ENCODE peak calls at places on chromosome 20, in ten cellular contexts. One of them, this sample, is unnamed. For H3K27me3 and H3K9me3, the result is how much of the 10 kb centered on the place peaks cover.

GRCh38 chr20:51924509-51924908 is 122.2 kb upstream of the SALL4 start:
- DNase-seq in cardiac muscle cell: no peak
- DNase-seq in left lung: no peak
- DNase-seq in K562: no peak
- DNase-seq in PC-3: no peak
- DNase-seq in GM12878: no peak
- DNase-seq in psoas muscle: no peak
- DNase-seq in pancreas: no peak
- DNase-seq in hepatocyte: no peak
- DNase-seq in heart right ventricle: no peak
- DNase-seq in this sample: no peak

GRCh38 chr20:11682285-11682684 is 235.4 kb upstream of the BTBD3 start:
- DNase-seq in K562: no peak
- DNase-seq in cardiac muscle cell: no peak
- DNase-seq in left lung: no peak
- DNase-seq in PC-3: no peak
- DNase-seq in hepatocyte: no peak
- DNase-seq in GM12878: no peak
- DNase-seq in heart right ventricle: no peak
- DNase-seq in psoas muscle: no peak
- DNase-seq in pancreas: no peak
- DNase-seq in this sample: no peak

GRCh38 chr20:10131612-10132345 is 86.9 kb upstream of the SNAP25 start:
- DNase-seq in GM12878: no peak
- DNase-seq in hepatocyte: peak
- DNase-seq in K562: no peak
- DNase-seq in psoas muscle: peak
- DNase-seq in heart right ventricle: peak
- DNase-seq in PC-3: peak
- DNase-seq in cardiac muscle cell: peak
- DNase-seq in pancreas: peak
- DNase-seq in left lung: no peak
- DNase-seq in this sample: peak

GRCh38 chr20:50636601-50637539 is 54.5 kb downstream of the RIPOR3 start:
- DNase-seq in cardiac muscle cell: peak
- DNase-seq in psoas muscle: no peak
- DNase-seq in left lung: no peak
- DNase-seq in PC-3: no peak
- DNase-seq in pancreas: no peak
- DNase-seq in hepatocyte: peak
- DNase-seq in K562: peak
- DNase-seq in GM12878: no peak
- DNase-seq in heart right ventricle: no peak
- DNase-seq in this sample: peak

GRCh38 chr20:52033313-52033712 is 158.3 kb downstream of the ZFP64 start:
- DNase-seq in psoas muscle: no peak
- DNase-seq in cardiac muscle cell: no peak
- DNase-seq in heart right ventricle: no peak
- DNase-seq in GM12878: no peak
- DNase-seq in pancreas: no peak
- DNase-seq in hepatocyte: peak
- DNase-seq in left lung: no peak
- DNase-seq in K562: no peak
- DNase-seq in PC-3: no peak
- DNase-seq in this sample: no peak

GRCh38 chr20:38890497-38890818 is 35.8 kb upstream of the FAM83D start:
- DNase-seq in psoas muscle: no peak
- DNase-seq in cardiac muscle cell: no peak
- DNase-seq in GM12878: no peak
- DNase-seq in heart right ventricle: no peak
- DNase-seq in PC-3: peak
- DNase-seq in hepatocyte: no peak
- DNase-seq in K562: no peak
- DNase-seq in left lung: no peak
- DNase-seq in pancreas: no peak
- DNase-seq in this sample: no peak

GRCh38 chr20:34369265-34369664 is 6.2 kb downstream of the ITCH start:
- DNase-seq in GM12878: no peak
- DNase-seq in pancreas: no peak
- DNase-seq in left lung: no peak
- DNase-seq in PC-3: peak
- DNase-seq in hepatocyte: no peak
- DNase-seq in K562: no peak
- DNase-seq in cardiac muscle cell: no peak
- DNase-seq in psoas muscle: no peak
- DNase-seq in heart right ventricle: no peak
- DNase-seq in this sample: no peak

GRCh38 chr20:36298061-36298460 is 8.1 kb upstream of the DLGAP4 start:
- DNase-seq in GM12878: no peak
- DNase-seq in PC-3: no peak
- DNase-seq in heart right ventricle: no peak
- DNase-seq in left lung: no peak
- DNase-seq in hepatocyte: no peak
- DNase-seq in K562: no peak
- DNase-seq in cardiac muscle cell: no peak
- DNase-seq in pancreas: no peak
- DNase-seq in psoas muscle: no peak
- DNase-seq in this sample: no peak

GRCh38 chr20:9739991-9740390 is 98.9 kb downstream of the PAK5 start:
- DNase-seq in pancreas: no peak
- DNase-seq in psoas muscle: no peak
- DNase-seq in cardiac muscle cell: no peak
- DNase-seq in PC-3: no peak
- DNase-seq in hepatocyte: no peak
- DNase-seq in K562: no peak
- DNase-seq in GM12878: no peak
- DNase-seq in left lung: no peak
- DNase-seq in heart right ventricle: no peak
- DNase-seq in this sample: no peak

GRCh38 chr20:44792794-44793193 is 17.6 kb downstream of the RIMS4 start:
- DNase-seq in psoas muscle: no peak
- DNase-seq in hepatocyte: no peak
- DNase-seq in K562: no peak
- DNase-seq in PC-3: no peak
- DNase-seq in cardiac muscle cell: no peak
- DNase-seq in left lung: no peak
- DNase-seq in GM12878: no peak
- DNase-seq in pancreas: no peak
- DNase-seq in heart right ventricle: no peak
- DNase-seq in this sample: no peak

GRCh38 chr20:14883324-14883723 is 545.9 kb upstream of the FLRT3 start:
- DNase-seq in pancreas: no peak
- DNase-seq in hepatocyte: no peak
- DNase-seq in psoas muscle: no peak
- DNase-seq in GM12878: no peak
- DNase-seq in heart right ventricle: no peak
- DNase-seq in left lung: no peak
- DNase-seq in K562: no peak
- DNase-seq in cardiac muscle cell: no peak
- DNase-seq in PC-3: peak
- DNase-seq in this sample: no peak

GRCh38 chr20:23624307-23624706 is 13.4 kb downstream of the CST3 start:
- DNase-seq in pancreas: no peak
- DNase-seq in hepatocyte: peak
- DNase-seq in cardiac muscle cell: no peak
- DNase-seq in GM12878: no peak
- DNase-seq in K562: no peak
- DNase-seq in PC-3: no peak
- DNase-seq in left lung: no peak
- DNase-seq in heart right ventricle: no peak
- DNase-seq in psoas muscle: no peak
- DNase-seq in this sample: no peak

GRCh38 chr20:50223321-50223995 is 32.8 kb downstream of the CEBPB start:
- DNase-seq in left lung: no peak
- DNase-seq in hepatocyte: no peak
- DNase-seq in heart right ventricle: no peak
- DNase-seq in PC-3: no peak
- DNase-seq in cardiac muscle cell: no peak
- DNase-seq in psoas muscle: no peak
- DNase-seq in K562: no peak
- DNase-seq in pancreas: no peak
- DNase-seq in GM12878: no peak
- DNase-seq in this sample: no peak

GRCh38 chr20:13221313-13221672 is 219 bp downstream of the ISM1 start:
- DNase-seq in PC-3: no peak
- DNase-seq in pancreas: no peak
- DNase-seq in K562: no peak
- DNase-seq in psoas muscle: peak
- DNase-seq in hepatocyte: no peak
- DNase-seq in heart right ventricle: no peak
- DNase-seq in GM12878: no peak
- DNase-seq in cardiac muscle cell: no peak
- DNase-seq in left lung: no peak
- DNase-seq in this sample: no peak

GRCh38 chr20:56953055-56953586 is 313.3 kb downstream of the BMP7 start:
- DNase-seq in cardiac muscle cell: no peak
- DNase-seq in hepatocyte: no peak
- DNase-seq in PC-3: no peak
- DNase-seq in psoas muscle: no peak
- DNase-seq in K562: no peak
- DNase-seq in GM12878: no peak
- DNase-seq in heart right ventricle: no peak
- DNase-seq in left lung: no peak
- DNase-seq in pancreas: no peak
- DNase-seq in this sample: no peak

GRCh38 chr20:56955673-56956072 is 310.8 kb downstream of the BMP7 start:
- DNase-seq in pancreas: no peak
- DNase-seq in K562: no peak
- DNase-seq in heart right ventricle: no peak
- DNase-seq in psoas muscle: no peak
- DNase-seq in GM12878: no peak
- DNase-seq in cardiac muscle cell: no peak
- DNase-seq in left lung: no peak
- DNase-seq in hepatocyte: no peak
- DNase-seq in PC-3: no peak
- DNase-seq in this sample: no peak

GRCh38 chr20:56952258-56952929 is 314.0 kb downstream of the BMP7 start:
- DNase-seq in heart right ventricle: no peak
- DNase-seq in PC-3: no peak
- DNase-seq in cardiac muscle cell: no peak
- DNase-seq in K562: no peak
- DNase-seq in left lung: no peak
- DNase-seq in GM12878: no peak
- DNase-seq in hepatocyte: no peak
- DNase-seq in pancreas: no peak
- DNase-seq in psoas muscle: no peak
- DNase-seq in this sample: no peak

GRCh38 chr20:56957737-56958553 is 308.5 kb downstream of the BMP7 start:
- DNase-seq in cardiac muscle cell: peak
- DNase-seq in psoas muscle: no peak
- DNase-seq in left lung: no peak
- DNase-seq in pancreas: no peak
- DNase-seq in hepatocyte: peak
- DNase-seq in GM12878: no peak
- DNase-seq in PC-3: no peak
- DNase-seq in heart right ventricle: no peak
- DNase-seq in K562: no peak
- DNase-seq in this sample: no peak

GRCh38 chr20:56956536-56956935 is 309.9 kb downstream of the BMP7 start:
- DNase-seq in cardiac muscle cell: no peak
- DNase-seq in left lung: no peak
- DNase-seq in K562: no peak
- DNase-seq in GM12878: no peak
- DNase-seq in PC-3: peak
- DNase-seq in pancreas: no peak
- DNase-seq in psoas muscle: no peak
- DNase-seq in heart right ventricle: no peak
- DNase-seq in hepatocyte: no peak
- DNase-seq in this sample: no peak
- H3K27me3 ChIP-seq in cardiac muscle cell: under half
- H3K27me3 ChIP-seq in left lung: under half
- H3K27me3 ChIP-seq in K562: half or more
- H3K27me3 ChIP-seq in GM12878: under half
- H3K27me3 ChIP-seq in PC-3: under half
- H3K27me3 ChIP-seq in pancreas: under half
- H3K27me3 ChIP-seq in psoas muscle: under half
- H3K27me3 ChIP-seq in heart right ventricle: half or more
- H3K27me3 ChIP-seq in hepatocyte: under half
- H3K27me3 ChIP-seq in this sample: under half

DNA sequence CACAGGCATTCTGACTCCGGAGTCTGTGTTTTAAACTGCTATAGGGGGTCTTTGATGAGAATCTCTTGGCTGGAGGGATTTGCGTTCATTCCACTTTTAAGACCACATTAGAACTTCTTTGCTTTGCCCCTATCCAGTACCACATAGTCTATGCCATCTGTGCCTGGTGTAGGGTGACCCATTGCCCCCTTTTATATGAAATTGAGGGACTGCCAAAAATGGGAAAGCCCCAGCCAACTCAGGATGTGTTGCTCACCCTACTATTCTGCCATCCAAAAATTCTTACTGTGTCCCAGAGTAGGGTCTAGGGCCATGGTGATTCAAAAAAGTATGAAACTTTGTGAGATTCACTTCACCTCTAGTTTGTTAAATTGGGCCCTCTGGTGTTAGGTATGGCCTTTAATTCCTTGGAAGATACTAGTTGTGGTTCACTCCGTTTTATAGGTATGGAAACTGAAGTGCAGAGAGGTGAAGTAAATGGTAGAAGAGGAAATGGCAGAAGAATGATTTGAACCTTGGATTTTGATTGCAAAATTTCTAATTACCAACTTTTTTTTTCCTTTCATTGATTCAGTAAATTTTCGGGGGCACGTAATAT is 1.4 kb downstream of the PFDN4 start:
- DNase-seq in cardiac muscle cell: no peak
- DNase-seq in GM12878: no peak
- DNase-seq in pancreas: no peak
- DNase-seq in left lung: no peak
- DNase-seq in PC-3: no peak
- DNase-seq in psoas muscle: no peak
- DNase-seq in K562: no peak
- DNase-seq in hepatocyte: no peak
- DNase-seq in heart right ventricle: no peak
- DNase-seq in this sample: peak
- H3K4me3 ChIP-seq in cardiac muscle cell: peak
- H3K4me3 ChIP-seq in GM12878: peak
- H3K4me3 ChIP-seq in pancreas: peak
- H3K4me3 ChIP-seq in left lung: peak
- H3K4me3 ChIP-seq in PC-3: peak
- H3K4me3 ChIP-seq in psoas muscle: peak
- H3K4me3 ChIP-seq in K562: peak
- H3K4me3 ChIP-seq in hepatocyte: peak
- H3K4me3 ChIP-seq in heart right ventricle: peak
- H3K4me3 ChIP-seq in this sample: peak

GRCh38 chr20:31355981-31356380 is 12.4 kb upstream of the DEFB118 start:
- DNase-seq in hepatocyte: no peak
- DNase-seq in cardiac muscle cell: no peak
- DNase-seq in pancreas: no peak
- DNase-seq in PC-3: peak
- DNase-seq in heart right ventricle: no peak
- DNase-seq in GM12878: no peak
- DNase-seq in psoas muscle: no peak
- DNase-seq in left lung: no peak
- DNase-seq in K562: no peak
- DNase-seq in this sample: peak
- H3K9me3 ChIP-seq in hepatocyte: under half
- H3K9me3 ChIP-seq in cardiac muscle cell: under half
- H3K9me3 ChIP-seq in pancreas: under half
- H3K9me3 ChIP-seq in PC-3: under half
- H3K9me3 ChIP-seq in heart right ventricle: under half
- H3K9me3 ChIP-seq in GM12878: under half
- H3K9me3 ChIP-seq in psoas muscle: under half
- H3K9me3 ChIP-seq in left lung: under half
- H3K9me3 ChIP-seq in K562: under half
- H3K9me3 ChIP-seq in this sample: under half

GRCh38 chr20:62971211-62971949 is 18.9 kb downstream of the SLC17A9 start:
- DNase-seq in left lung: no peak
- DNase-seq in cardiac muscle cell: no peak
- DNase-seq in hepatocyte: no peak
- DNase-seq in K562: no peak
- DNase-seq in PC-3: no peak
- DNase-seq in GM12878: no peak
- DNase-seq in heart right ventricle: no peak
- DNase-seq in pancreas: no peak
- DNase-seq in psoas muscle: no peak
- DNase-seq in this sample: no peak
- H3K27me3 ChIP-seq in left lung: under half
- H3K27me3 ChIP-seq in cardiac muscle cell: under half
- H3K27me3 ChIP-seq in hepatocyte: under half
- H3K27me3 ChIP-seq in K562: half or more
- H3K27me3 ChIP-seq in PC-3: under half
- H3K27me3 ChIP-seq in GM12878: under half
- H3K27me3 ChIP-seq in heart right ventricle: half or more
- H3K27me3 ChIP-seq in pancreas: under half
- H3K27me3 ChIP-seq in psoas muscle: under half
- H3K27me3 ChIP-seq in this sample: under half